ENCODE peak calls at places on chromosome 4, in seven cellular contexts. A, N, X, F, Y, H and U are unnamed samples.

GRCh38 chr4:169852481-169852880 is 94.7 kb upstream of the HPF1 start:
- DNase-seq in A (no peak), N (no peak), X (no peak), F (no peak), Y (no peak), H (no peak), U (no peak)

GRCh38 chr4:140595065-140595464 is 26.3 kb upstream of the UCP1 start:
- DNase-seq in A (no peak), N (no peak), X (no peak), F (no peak), Y (peak; percentile 10), H (peak; percentile 50), U (peak; percentile 54)

GRCh38 chr4:5887011-5887360 is 5.9 kb downstream of the CRMP1 start:
- DNase-seq in A (no peak), N (no peak), X (no peak), F (no peak), Y (no peak), H (no peak), U (no peak)

GRCh38 chr4:7013171-7013570 is 30.0 kb upstream of the TADA2B start:
- DNase-seq in A (no peak), N (no peak), X (no peak), F (no peak), Y (no peak), H (no peak), U (no peak)

GRCh38 chr4:127214001-127214400 is 418.8 kb upstream of the INTU start:
- DNase-seq in A (peak; percentile 36), N (no peak), X (no peak), F (no peak), Y (no peak), H (no peak), U (no peak)

GRCh38 chr4:80948995-80949394 is 81.5 kb upstream of the BMP3 start:
- DNase-seq in A (no peak), N (no peak), X (no peak), F (no peak), Y (no peak), H (no peak), U (no peak)

GRCh38 chr4:20254517-20255250 is 3.0 kb downstream of the SLIT2 start:
- DNase-seq in A (peak; percentile 48), N (no peak), X (peak; percentile 86), F (peak; percentile 57), Y (peak; percentile 41), H (no peak), U (peak; percentile 53)

GRCh38 chr4:46370531-46370930 is 19.4 kb downstream of the GABRA2 start:
- DNase-seq in A (no peak), N (no peak), X (no peak), F (no peak), Y (no peak), H (no peak), U (no peak)

GRCh38 chr4:48853604-48854394 is 22.9 kb downstream of the OCIAD1 start:
- DNase-seq in A (no peak), N (no peak), X (no peak), F (no peak), Y (no peak), H (no peak), U (no peak)

GRCh38 chr4:7988437-7988836 is 48.8 kb upstream of the AFAP1 start:
- DNase-seq in A (no peak), N (no peak), X (no peak), F (no peak), Y (peak; percentile 52), H (no peak), U (peak; percentile 60)

GRCh38 chr4:25001499-25001898 is 29.2 kb downstream of the LGI2 start:
- DNase-seq in A (no peak), N (no peak), X (no peak), F (no peak), Y (no peak), H (no peak), U (no peak)

GRCh38 chr4:26197018-26197779 is 123.6 kb upstream of the RBPJ start:
- DNase-seq in A (peak; percentile 97), N (no peak), X (no peak), F (no peak), Y (peak; percentile 97), H (no peak), U (peak; percentile 89)

GRCh38 chr4:71293705-71294104 is 45.1 kb upstream of the SLC4A4 start:
- DNase-seq in A (peak; percentile 62), N (no peak), X (no peak), F (no peak), Y (no peak), H (no peak), U (peak; percentile 38)

GRCh38 chr4:78829296-78829695 is 53.1 kb downstream of the BMP2K start:
- DNase-seq in A (peak; percentile 29), N (no peak), X (no peak), F (no peak), Y (peak; percentile 1), H (no peak), U (peak; percentile 14)

GRCh38 chr4:134539729-134540231 is 338.2 kb upstream of the PABPC4L start:
- DNase-seq in A (no peak), N (no peak), X (no peak), F (no peak), Y (no peak), H (no peak), U (no peak)

DNA sequence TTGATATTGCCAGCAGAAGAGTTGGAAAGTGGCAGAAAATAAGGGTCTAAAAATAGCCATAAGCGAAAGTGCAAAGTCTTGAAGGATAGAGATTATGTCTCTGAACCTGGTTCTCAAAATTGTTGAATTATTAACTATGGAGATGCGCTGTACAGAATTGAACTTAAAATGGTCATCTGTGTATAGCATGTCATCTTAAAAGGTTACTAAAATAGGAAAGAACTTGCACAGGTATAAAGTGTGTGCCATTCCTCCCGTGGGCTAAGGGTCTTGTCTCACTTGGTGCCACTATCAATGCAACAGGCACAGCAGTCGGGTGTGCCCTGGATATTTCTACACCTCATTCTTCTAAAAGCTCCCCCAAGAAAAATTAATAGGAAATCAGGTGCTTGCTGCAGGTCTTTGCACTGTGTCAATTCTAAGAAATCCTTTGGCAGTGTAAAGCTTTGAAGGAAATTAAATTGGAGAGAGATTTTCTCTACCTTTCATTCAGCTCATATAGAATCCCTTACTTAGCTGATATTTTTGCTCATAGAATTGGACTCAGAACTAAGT is 2.4 kb downstream of the SORBS2 start:
- DNase-seq in A (no peak), N (no peak), X (no peak), F (no peak), Y (no peak), H (no peak), U (no peak)
- H3K4me3 ChIP-seq in A (no peak overlapping the region), N (no peak overlapping the region), X (no peak overlapping the region), F (no peak overlapping the region), Y (no peak overlapping the region), H (no peak overlapping the region), U (no peak overlapping the region)

DNA sequence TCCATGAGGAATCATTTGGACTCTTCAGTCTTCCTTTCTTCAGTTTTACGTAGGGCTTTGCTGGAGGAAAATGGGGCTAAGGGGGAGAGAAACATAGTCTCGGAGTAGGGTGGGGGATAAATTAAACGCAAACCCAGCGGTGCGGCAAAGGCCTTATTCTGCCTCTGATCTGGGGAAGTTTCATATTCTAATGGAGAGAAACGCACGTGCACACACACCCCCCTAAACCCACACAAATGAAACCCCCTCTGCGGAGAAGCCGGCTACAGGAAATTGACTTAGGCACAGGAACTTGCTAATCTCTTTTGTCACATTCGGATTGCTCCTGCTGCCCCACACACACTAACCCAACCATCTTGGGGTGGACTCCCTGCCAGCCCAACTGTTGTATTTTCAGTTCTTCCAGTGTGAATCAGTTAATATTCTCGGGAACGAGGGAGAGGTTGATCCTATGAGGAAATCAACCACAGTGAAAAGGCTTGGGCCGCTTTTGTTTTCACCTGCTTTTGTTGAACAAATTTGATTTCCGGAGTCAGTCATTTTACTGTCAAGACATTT is at the start of gene RHOH:
- DNase-seq in A (no peak), N (no peak), X (no peak), F (no peak), Y (no peak), H (peak; percentile 58), U (no peak)
- H3K4me3 ChIP-seq in A (no peak within 1 kb of the TSS), N (no peak within 1 kb of the TSS), X (no peak within 1 kb of the TSS), F (peak within 1 kb of the TSS; percentile 32), Y (no peak within 1 kb of the TSS), H (no peak within 1 kb of the TSS), U (no peak within 1 kb of the TSS)

DNA sequence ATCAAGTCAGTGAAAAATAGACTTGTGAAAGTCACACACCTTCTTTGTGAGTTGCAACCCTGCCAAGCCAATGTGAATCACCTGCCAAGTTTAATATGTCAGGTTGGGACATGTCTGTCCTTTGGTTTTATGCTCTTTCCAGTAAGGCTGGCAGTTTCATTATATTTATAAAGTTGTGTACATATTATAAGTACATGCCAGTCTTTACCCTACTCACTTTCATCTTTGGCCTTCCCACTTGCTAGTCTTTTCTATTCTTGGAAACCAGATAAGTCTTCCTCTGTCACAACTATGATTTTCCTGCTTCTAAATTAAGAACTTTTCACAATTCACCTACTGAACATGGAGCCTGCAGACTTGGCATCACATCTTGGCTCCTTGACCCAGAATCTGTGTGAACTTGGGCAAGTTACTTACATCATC is 680.7 kb upstream of the BOD1L1 start:
- DNase-seq in A (no peak), N (no peak), X (no peak), F (no peak), Y (no peak), H (no peak), U (no peak)
- H3K4me3 ChIP-seq in A (no peak overlapping the region), N (no peak overlapping the region), X (no peak overlapping the region), F (no peak overlapping the region), Y (no peak overlapping the region), H (no peak overlapping the region), U (no peak overlapping the region)

GRCh38 chr4:118034061-118034785 is at the start of gene NDST3:
- DNase-seq in A (peak; percentile 82), N (peak; percentile 57), X (no peak), F (peak; percentile 32), Y (peak; percentile 10), H (peak; percentile 64), U (peak; percentile 52)

GRCh38 chr4:118035309-118035708 is 1.0 kb downstream of the NDST3 start:
- DNase-seq in A (no peak), N (no peak), X (no peak), F (no peak), Y (no peak), H (no peak), U (no peak)

GRCh38 chr4:118032691-118033090 is 1.6 kb upstream of the NDST3 start:
- DNase-seq in A (peak; percentile 62), N (peak; percentile 0), X (no peak), F (no peak), Y (no peak), H (no peak), U (peak; percentile 4)

GRCh38 chr4:118036336-118036735 is 2.0 kb downstream of the NDST3 start:
- DNase-seq in A (no peak), N (no peak), X (no peak), F (no peak), Y (no peak), H (no peak), U (no peak)

DNA sequence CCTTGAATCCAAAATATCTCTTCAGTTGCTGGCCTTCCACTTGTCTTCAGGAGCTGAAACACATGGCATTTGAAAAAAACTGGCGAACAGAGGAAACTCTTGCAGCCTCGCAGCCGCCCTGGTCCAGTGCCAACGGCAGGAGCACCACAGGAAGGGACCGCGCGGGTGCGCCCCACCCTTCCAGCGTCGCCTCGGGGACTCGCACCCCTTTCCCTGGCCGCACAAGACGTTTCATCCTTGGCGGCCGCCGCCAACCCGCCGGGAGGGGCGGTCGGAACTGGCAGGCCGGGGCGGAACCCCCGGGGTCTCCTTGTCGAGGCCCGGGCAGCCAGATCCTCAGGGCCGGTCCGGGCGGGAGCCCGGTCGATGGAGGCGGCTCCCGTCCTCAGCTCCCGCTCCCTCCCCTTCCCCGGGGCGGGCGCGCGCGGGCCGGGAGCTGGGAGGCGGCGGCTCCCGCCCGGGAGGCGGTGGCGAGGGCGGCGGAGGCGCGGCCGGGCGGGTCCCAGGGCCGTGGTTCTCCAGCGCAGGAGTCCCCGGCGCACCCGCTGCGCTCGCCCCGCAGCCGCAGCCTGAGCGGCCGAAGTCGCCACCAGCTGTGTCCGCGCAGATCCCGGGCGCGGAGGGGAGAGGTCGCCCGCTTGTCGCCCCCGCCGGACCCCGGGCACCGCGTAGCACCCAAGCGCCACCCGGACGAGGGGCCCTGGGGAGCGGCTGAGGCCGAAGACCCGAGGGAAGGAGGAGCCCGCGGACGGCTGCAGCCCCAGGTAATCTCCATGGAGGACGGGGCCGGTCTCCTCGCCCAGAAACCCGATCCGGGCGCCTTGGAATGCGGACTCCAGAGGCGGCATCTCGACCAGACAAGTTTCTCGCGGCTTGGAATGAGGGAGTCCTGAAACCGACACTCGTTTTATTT is 882 bp upstream of the NDST3 start:
- DNase-seq in A (peak; percentile 72), N (peak; percentile 22), X (peak; percentile 83), F (peak; percentile 60), Y (peak; percentile 30), H (peak; percentile 78), U (peak; percentile 39)
- H3K4me3 ChIP-seq in A (peak overlapping the region; percentile 44), N (peak overlapping the region; percentile 59), X (no peak overlapping the region), F (peak overlapping the region; percentile 54), Y (peak overlapping the region; percentile 56), H (peak overlapping the region; percentile 53), U (peak overlapping the region; percentile 54)